ENCODE peak calls at places on chromosomes 3 and 15, in seven cellular contexts. Q is OCI-LY7, U is heart left ventricle, V is fibroblast of lung, O is left ventricle myocardium inferior, E is SK-N-SH, B is kidney. S is an unnamed sample.

GRCh38 chr3:195001961-195002861 is 268.7 kb downstream of the XXYLT1 start:
- DNase-seq in Q (peak; percentile 58), U (peak; percentile 66), V (peak; percentile 30), O (peak; percentile 63), E (peak; percentile 75), B (peak; percentile 90), S (peak; percentile 64)

GRCh38 chr3:57646723-57647122 is 46.2 kb downstream of the DENND6A start:
- DNase-seq in Q (no peak), U (no peak), V (peak; percentile 44), O (no peak), E (peak; percentile 11), B (peak; percentile 11), S (no peak)

GRCh38 chr3:69319652-69320051 is 66.2 kb downstream of the FRMD4B start:
- DNase-seq in Q (no peak), U (no peak), V (no peak), O (no peak), E (no peak), B (no peak), S (no peak)

GRCh38 chr3:188950832-188951489 is 220.8 kb upstream of the TPRG1 start:
- DNase-seq in Q (no peak), U (peak; percentile 51), V (peak; percentile 98), O (peak; percentile 61), E (no peak), B (peak; percentile 90), S (peak; percentile 96)

GRCh38 chr3:189099031-189099471 is 72.7 kb upstream of the TPRG1 start:
- DNase-seq in Q (no peak), U (peak; percentile 82), V (no peak), O (peak; percentile 87), E (no peak), B (peak; percentile 91), S (peak; percentile 33)

GRCh38 chr15:35173444-35174118 is 88.5 kb upstream of the NANOGP8 start:
- DNase-seq in Q (no peak), U (no peak), V (peak; percentile 68), O (no peak), E (no peak), B (no peak), S (no peak)

GRCh38 chr3:71984843-71985594 is 200.1 kb upstream of the PROK2 start:
- DNase-seq in Q (peak; percentile 87), U (no peak), V (no peak), O (no peak), E (no peak), B (no peak), S (no peak)

GRCh38 chr15:40769310-40770146 is at the start of gene C15orf62:
- DNase-seq in Q (peak; percentile 94), U (no peak), V (peak; percentile 71), O (no peak), E (peak; percentile 75), B (peak; percentile 94), S (peak; percentile 55)

GRCh38 chr3:149744630-149745029 is 7.7 kb downstream of the COMMD2 start:
- DNase-seq in Q (no peak), U (no peak), V (no peak), O (no peak), E (no peak), B (no peak), S (no peak)

GRCh38 chr15:79990280-79990996 is 19.4 kb upstream of the BCL2A1 start:
- DNase-seq in Q (no peak), U (no peak), V (no peak), O (no peak), E (no peak), B (no peak), S (no peak)

GRCh38 chr3:154745925-154746324 is 315.9 kb upstream of the GPR149 start:
- DNase-seq in Q (no peak), U (no peak), V (no peak), O (no peak), E (peak; percentile 8), B (no peak), S (no peak)

GRCh38 chr3:126903521-126903920 is 79.4 kb upstream of the PLXNA1 start:
- DNase-seq in Q (no peak), U (no peak), V (no peak), O (no peak), E (no peak), B (no peak), S (no peak)

GRCh38 chr3:61574854-61575253 is 13.5 kb downstream of the PTPRG start:
- DNase-seq in Q (no peak), U (no peak), V (peak; percentile 99), O (no peak), E (no peak), B (no peak), S (no peak)

GRCh38 chr15:63379492-63380150 is 2.0 kb downstream of the CA12 start:
- DNase-seq in Q (no peak), U (no peak), V (no peak), O (no peak), E (no peak), B (no peak), S (no peak)

GRCh38 chr3:13108861-13109260 is 35.6 kb upstream of the IQSEC1 start:
- DNase-seq in Q (no peak), U (no peak), V (no peak), O (no peak), E (no peak), B (peak; percentile 57), S (no peak)

GRCh38 chr3:45553469-45553974 is 41.0 kb upstream of the LIMD1 start:
- DNase-seq in Q (peak; percentile 87), U (peak; percentile 68), V (peak; percentile 84), O (peak; percentile 70), E (peak; percentile 63), B (no peak), S (peak; percentile 53)

GRCh38 chr3:127525373-127525772 is 65.2 kb downstream of the TPRA1 start:
- DNase-seq in Q (no peak), U (no peak), V (peak; percentile 82), O (no peak), E (no peak), B (no peak), S (no peak)

GRCh38 chr3:131597816-131598215 is 95.0 kb upstream of the MRPL3 start:
- DNase-seq in Q (no peak), U (no peak), V (no peak), O (no peak), E (no peak), B (no peak), S (no peak)

GRCh38 chr3:69174871-69175737 is 52.7 kb upstream of the LMOD3 start:
- DNase-seq in Q (no peak), U (no peak), V (no peak), O (no peak), E (no peak), B (no peak), S (no peak)

GRCh38 chr3:171269557-171269956 is 190.6 kb downstream of the TNIK start:
- DNase-seq in Q (no peak), U (no peak), V (no peak), O (no peak), E (no peak), B (no peak), S (no peak)

GRCh38 chr3:177905895-177906511 is 630.2 kb upstream of the KCNMB2 start:
- DNase-seq in Q (no peak), U (no peak), V (peak; percentile 96), O (no peak), E (no peak), B (no peak), S (no peak)

GRCh38 chr3:112653881-112654300 is 12.9 kb upstream of the CCDC80 start:
- DNase-seq in Q (no peak), U (peak; percentile 77), V (peak; percentile 96), O (peak; percentile 69), E (no peak), B (no peak), S (peak; percentile 40)

GRCh38 chr3:143808999-143809700 is 39.1 kb downstream of the SLC9A9 start:
- DNase-seq in Q (no peak), U (no peak), V (peak; percentile 37), O (no peak), E (no peak), B (no peak), S (no peak)

DNA sequence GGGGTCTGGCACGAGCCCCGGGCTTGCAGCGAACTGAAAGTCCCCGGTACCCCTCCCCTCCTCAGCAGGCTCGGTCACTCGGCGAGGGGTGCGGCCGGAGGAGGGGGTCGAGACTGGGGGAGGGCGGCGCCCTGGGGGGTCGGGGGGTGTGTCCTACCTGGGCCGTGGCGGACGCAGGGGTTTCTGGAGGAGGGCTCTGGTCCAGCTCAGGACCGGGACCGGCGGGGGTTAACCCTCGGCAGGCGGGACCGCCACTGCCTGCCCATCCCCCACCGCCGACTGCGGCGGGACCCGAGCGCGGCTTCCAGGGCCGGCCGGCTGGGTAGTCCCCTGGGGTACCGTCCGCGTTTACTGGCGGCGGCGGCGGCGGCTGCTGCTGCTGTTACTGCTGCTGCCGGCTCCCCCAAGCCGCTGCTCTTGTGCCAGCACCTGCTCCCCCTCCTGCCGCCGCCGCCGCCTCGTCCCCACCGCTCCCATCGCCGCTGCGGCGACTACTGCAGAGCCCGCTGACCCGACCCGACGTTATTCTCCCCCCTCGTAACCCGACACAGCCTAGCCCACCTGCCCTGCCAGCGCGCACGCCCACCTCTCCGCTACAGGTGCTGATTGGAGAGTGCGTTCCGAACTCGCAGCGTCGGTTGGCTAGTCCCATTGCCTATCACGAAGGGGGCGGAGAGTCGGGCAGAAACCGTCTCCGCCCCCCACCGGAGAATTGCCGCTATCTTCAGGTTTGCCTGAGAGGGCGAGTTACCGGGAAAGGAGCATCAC is at the start of gene TTBK2:
- DNase-seq in Q (peak; percentile 99), U (peak; percentile 99), V (peak; percentile 98), O (peak; percentile 99), E (peak; percentile 95), B (peak; percentile 99), S (peak; percentile 98)
- TF ChIP-seq CTCF in Q (no peak), U (no peak), V (no peak), O (no peak), E (no peak), B (peak; percentile 14), S (peak; percentile 42)

GRCh38 chr3:156548041-156548687 is 6.8 kb downstream of the SSR3 start:
- DNase-seq in Q (no peak), U (no peak), V (no peak), O (no peak), E (no peak), B (no peak), S (no peak)
- H3K4me1 ChIP-seq in Q (peaks cover 4% of the 10 kb centered on the region), U (peaks cover 96% of the 10 kb centered on the region), V (peaks cover 8% of the 10 kb centered on the region), O (peaks cover 100% of the 10 kb centered on the region), E (peaks cover 92% of the 10 kb centered on the region), B (no peaks in the 10 kb centered on the region), S (peaks cover 82% of the 10 kb centered on the region)

GRCh38 chr3:73623996-73624362 is 762 bp downstream of the PDZRN3 start:
- DNase-seq in Q (no peak), U (peak; percentile 63), V (peak; percentile 78), O (peak; percentile 52), E (peak; percentile 78), B (peak; percentile 78), S (peak; percentile 59)
- TF ChIP-seq CTCF in Q (no peak), U (peak; percentile 32), V (peak; percentile 15), O (peak; percentile 24), E (peak; percentile 40), B (peak; percentile 20), S (peak; percentile 27)

GRCh38 chr15:101176625-101177024 is 75.2 kb downstream of the CHSY1 start:
- DNase-seq in Q (no peak), U (no peak), V (peak; percentile 50), O (no peak), E (no peak), B (no peak), S (no peak)

GRCh38 chr15:101179341-101180153 is 72.3 kb downstream of the CHSY1 start:
- DNase-seq in Q (no peak), U (no peak), V (peak; percentile 85), O (no peak), E (no peak), B (no peak), S (no peak)

GRCh38 chr15:101180620-101181307 is 71.1 kb downstream of the CHSY1 start:
- DNase-seq in Q (no peak), U (peak; percentile 3), V (no peak), O (no peak), E (no peak), B (no peak), S (no peak)

GRCh38 chr15:101181349-101181748 is 70.5 kb downstream of the CHSY1 start:
- DNase-seq in Q (no peak), U (no peak), V (no peak), O (no peak), E (no peak), B (no peak), S (no peak)

GRCh38 chr15:101178414-101178813 is 73.4 kb downstream of the CHSY1 start:
- DNase-seq in Q (no peak), U (no peak), V (no peak), O (no peak), E (no peak), B (no peak), S (no peak)
- H3K4me1 ChIP-seq in Q (no peaks in the 10 kb centered on the region), U (peaks cover 45% of the 10 kb centered on the region), V (peaks cover 13% of the 10 kb centered on the region), O (peaks cover 60% of the 10 kb centered on the region), E (peaks cover 6% of the 10 kb centered on the region), B (no peaks in the 10 kb centered on the region), S (no peaks in the 10 kb centered on the region)